ENCODE peak calls at places on chromosomes 12 and 14, in four cellular contexts. Y is left ventricle myocardium superior, K is posterior vena cava, F is immature natural killer cell. X is an unnamed sample.

GRCh38 chr12:130668286-130669204 is 47.6 kb downstream of the RIMBP2 start:
- DNase-seq in F (no peak), K (peak), Y (no peak), X (peak)

GRCh38 chr12:50297996-50298395 is 14.7 kb upstream of the LIMA1 start:
- DNase-seq in F (no peak), K (no peak), Y (no peak), X (no peak)

GRCh38 chr12:85405781-85406522 is 125.9 kb downstream of the ALX1 start:
- DNase-seq in F (no peak), K (no peak), Y (no peak), X (no peak)

GRCh38 chr12:63163542-63163941 is 12.5 kb upstream of the AVPR1A start:
- DNase-seq in K (no peak), F (no peak), Y (no peak), X (no peak)

GRCh38 chr12:123744836-123745235 is 17.3 kb upstream of the DNAH10 start:
- DNase-seq in Y (no peak), F (no peak), K (no peak), X (no peak)

GRCh38 chr14:24483604-24484252 is 24.3 kb downstream of the CMA1 start:
- DNase-seq in K (no peak), Y (no peak), F (no peak), X (no peak)

GRCh38 chr14:76752744-76753143 is 8.5 kb upstream of the VASH1 start:
- DNase-seq in Y (no peak), F (no peak), K (no peak), X (no peak)

GRCh38 chr12:114355389-114356088 is 50.4 kb downstream of the TBX5 start:
- DNase-seq in F (no peak), K (peak), Y (peak), X (no peak)

GRCh38 chr14:70425349-70425748 is 8.5 kb upstream of the SYNJ2BP start:
- DNase-seq in F (no peak), K (no peak), Y (no peak), X (no peak)

GRCh38 chr14:70013269-70013873 is 134.2 kb downstream of the SMOC1 start:
- DNase-seq in F (peak), K (no peak), Y (no peak), X (no peak)

GRCh38 chr14:80535171-80535570 is 323.9 kb upstream of the DIO2 start:
- DNase-seq in F (no peak), Y (no peak), K (no peak), X (no peak)

GRCh38 chr12:109875572-109876131 is 4.7 kb downstream of the GLTP start:
- DNase-seq in K (no peak), Y (no peak), F (no peak), X (no peak)

GRCh38 chr14:39097159-39097558 is 5.9 kb downstream of the SEC23A start:
- DNase-seq in Y (no peak), F (no peak), K (no peak), X (no peak)

GRCh38 chr12:109710747-109711595 is 2.7 kb upstream of the FAM222A start:
- DNase-seq in F (no peak), Y (no peak), K (no peak), X (no peak)

GRCh38 chr12:4230526-4230925 is 43.0 kb upstream of the CCND2 start:
- DNase-seq in K (no peak), F (no peak), Y (no peak), X (no peak)

GRCh38 chr12:44889162-44889561 is 13.0 kb upstream of the NELL2 start:
- DNase-seq in K (no peak), Y (no peak), F (no peak), X (no peak)

GRCh38 chr12:3545121-3545796 is 54.3 kb downstream of the PRMT8 start:
- DNase-seq in K (no peak), F (no peak), Y (no peak), X (no peak)

GRCh38 chr12:24838531-24838950 is 110.4 kb downstream of the BCAT1 start:
- DNase-seq in Y (peak), K (no peak), F (no peak), X (no peak)

GRCh38 chr14:50070840-50071548 is 45.4 kb downstream of the VCPKMT start:
- DNase-seq in F (no peak), Y (no peak), K (no peak), X (peak)